ENCODE peak calls at places on chromosomes 4 and X, in six cellular contexts. W, S, C, D, A and G are unnamed samples.
A peak's percentile ranks its signal among the peaks of the same experiment; 100 is the strongest.

GRCh38 chr4:55363618-55364420 is 17.8 kb downstream of the SRD5A3 start:
- DNase-seq in W (no peak), S (no peak), C (peak; percentile 43), D (no peak), A (no peak), G (no peak)

GRCh38 chr4:766559-767283 is 59.2 kb downstream of the CPLX1 start:
- DNase-seq in W (no peak), S (no peak), C (no peak), D (no peak), A (no peak), G (no peak)

GRCh38 chr4:85448880-85449763 is 25.8 kb upstream of the ARHGAP24 start:
- DNase-seq in W (no peak), S (no peak), C (no peak), D (no peak), A (no peak), G (no peak)

GRCh38 chrX:120824021-120824420 is 51.6 kb downstream of the CT47B1 start:
- DNase-seq in W (no peak), S (no peak), C (no peak), D (no peak), A (no peak), G (no peak)

GRCh38 chrX:150663061-150663460 is 30.1 kb upstream of the MTMR1 start:
- DNase-seq in W (no peak), S (no peak), C (no peak), D (no peak), A (no peak), G (no peak)

GRCh38 chrX:134746379-134746723 is 88.1 kb upstream of the PLAC1 start:
- DNase-seq in W (no peak), S (no peak), C (no peak), D (no peak), A (no peak), G (no peak)

GRCh38 chrX:134670241-134670811 is 12.1 kb upstream of the PLAC1 start:
- DNase-seq in W (peak; percentile 87), S (no peak), C (no peak), D (peak; percentile 94), A (no peak), G (no peak)

GRCh38 chrX:105006103-105006502 is 214.4 kb downstream of the TEX13A start:
- DNase-seq in W (no peak), S (no peak), C (no peak), D (no peak), A (no peak), G (no peak)

GRCh38 chr4:165560941-165561340 is 182.1 kb downstream of the CPE start:
- DNase-seq in W (no peak), S (no peak), C (no peak), D (no peak), A (no peak), G (no peak)

GRCh38 chr4:145731026-145731425 is 51.1 kb downstream of the C4orf51 start:
- DNase-seq in W (peak; percentile 60), S (no peak), C (no peak), D (peak; percentile 85), A (no peak), G (no peak)

GRCh38 chr4:4981427-4981826 is 37.8 kb downstream of the CYTL1 start:
- DNase-seq in W (no peak), S (no peak), C (no peak), D (no peak), A (no peak), G (no peak)

GRCh38 chr4:61373901-61374611 is 173.9 kb downstream of the ADGRL3 start:
- DNase-seq in W (peak; percentile 18), S (no peak), C (no peak), D (no peak), A (no peak), G (no peak)

DNA sequence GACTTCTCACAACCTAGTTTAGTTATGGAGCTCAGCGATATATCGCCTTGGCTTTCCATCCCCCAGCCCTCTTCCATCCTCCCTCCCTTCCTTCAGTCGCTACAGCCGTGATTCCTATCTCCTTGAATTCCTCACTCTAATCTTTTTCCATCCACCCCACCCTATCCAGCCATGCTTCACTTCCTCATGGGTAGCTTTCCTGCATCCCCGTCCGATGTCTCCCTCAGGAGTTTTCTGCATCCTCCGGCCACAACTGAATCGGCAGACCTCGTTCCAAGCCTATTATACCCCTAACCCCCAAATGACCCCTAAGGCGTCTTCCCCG is 445 bp downstream of the SNX12 start:
- DNase-seq in W (no peak), S (no peak), C (no peak), D (no peak), A (no peak), G (no peak)
- H3K4me3 ChIP-seq in W (peak overlapping the region; percentile 80), S (peak overlapping the region; percentile 74), C (peak overlapping the region; percentile 65), D (peak overlapping the region; percentile 84), A (peak overlapping the region; percentile 87), G (peak overlapping the region; percentile 65)

GRCh38 chr4:7073526-7074390 is 5.9 kb upstream of the GRPEL1 start:
- DNase-seq in W (peak; percentile 69), S (no peak), C (no peak), D (peak; percentile 76), A (peak; percentile 58), G (no peak)
- H3K27ac ChIP-seq in W (no peak overlapping the region), S (no peak overlapping the region), C (no peak overlapping the region), D (no peak overlapping the region), A (no peak overlapping the region), G (no peak overlapping the region)

DNA sequence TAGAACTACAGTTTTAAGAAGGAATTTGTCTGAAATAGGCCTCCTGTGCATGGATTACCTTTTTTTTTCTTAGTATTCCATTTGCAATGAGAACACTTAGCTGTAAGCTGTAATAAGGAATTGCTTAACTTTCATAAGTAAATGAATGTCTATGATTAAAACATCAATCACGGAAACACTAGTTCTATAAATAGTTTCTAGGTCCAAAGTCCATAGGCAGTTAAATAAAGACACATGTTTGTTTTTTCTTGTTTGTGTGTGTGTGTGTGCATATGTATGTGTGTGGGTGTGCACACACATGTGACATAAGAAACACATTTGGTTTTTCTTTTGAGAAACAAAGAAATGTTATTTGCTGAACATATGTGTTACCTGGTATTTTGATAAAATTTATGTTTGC is 11.2 kb downstream of the GPRIN3 start:
- DNase-seq in W (no peak), S (no peak), C (no peak), D (no peak), A (no peak), G (no peak)
- H3K4me1 ChIP-seq in W (no peaks in the 10 kb centered on the region), S (peaks cover 73% of the 10 kb centered on the region), C (peaks cover 41% of the 10 kb centered on the region), D (peaks cover 74% of the 10 kb centered on the region), A (peaks cover 61% of the 10 kb centered on the region), G (peaks cover 81% of the 10 kb centered on the region)

GRCh38 chrX:19839770-19840254 is 47.6 kb downstream of the SH3KBP1 start:
- DNase-seq in W (no peak), S (no peak), C (no peak), D (no peak), A (no peak), G (peak; percentile 45)
- H3K4me3 ChIP-seq in W (no peak overlapping the region), S (no peak overlapping the region), C (no peak overlapping the region), D (no peak overlapping the region), A (no peak overlapping the region), G (peak overlapping the region; percentile 40)

DNA sequence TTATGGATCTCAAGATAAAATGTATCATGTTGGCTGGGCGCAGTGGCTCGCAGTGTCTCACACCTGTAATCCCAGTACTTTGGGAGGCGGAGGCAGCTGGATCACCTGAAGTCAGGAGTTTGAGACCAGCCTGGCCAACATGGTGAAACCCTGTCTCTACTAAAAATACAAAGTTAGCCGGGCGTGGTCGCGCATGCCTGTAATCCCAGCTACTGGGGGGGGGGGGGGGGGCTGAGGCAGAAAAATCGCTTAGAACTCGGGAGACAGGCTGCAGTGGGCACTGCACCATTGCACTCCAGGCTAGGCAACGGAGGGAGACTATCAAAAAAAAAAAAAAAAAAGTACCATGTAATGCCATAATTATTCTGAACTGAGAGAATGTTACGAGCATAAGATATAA is 2.1 kb downstream of the RBMX start:
- DNase-seq in W (no peak), S (no peak), C (no peak), D (no peak), A (no peak), G (no peak)
- H3K27ac ChIP-seq in W (no peak overlapping the region), S (no peak overlapping the region), C (no peak overlapping the region), D (no peak overlapping the region), A (no peak overlapping the region), G (peak overlapping the region; percentile 95)

GRCh38 chr4:102625232-102625930 is 124.2 kb downstream of the NFKB1 start:
- DNase-seq in W (peak; percentile 51), S (peak; percentile 44), C (no peak), D (peak; percentile 37), A (peak; percentile 50), G (peak; percentile 72)
- H3K4me1 ChIP-seq in W (peaks cover 16% of the 10 kb centered on the region), S (peaks cover 15% of the 10 kb centered on the region), C (peaks cover 6% of the 10 kb centered on the region), D (peaks cover 65% of the 10 kb centered on the region), A (peaks cover 10% of the 10 kb centered on the region), G (peaks cover 14% of the 10 kb centered on the region)

GRCh38 chr4:23822181-23822580 is 67.7 kb downstream of the PPARGC1A start:
- DNase-seq in W (no peak), S (no peak), C (no peak), D (no peak), A (no peak), G (no peak)
- H3K4me3 ChIP-seq in W (no peak overlapping the region), S (no peak overlapping the region), C (no peak overlapping the region), D (no peak overlapping the region), A (no peak overlapping the region), G (no peak overlapping the region)

GRCh38 chr4:40234519-40235039 is 37.7 kb downstream of the RHOH start:
- DNase-seq in W (no peak), S (no peak), C (no peak), D (no peak), A (no peak), G (no peak)
- H3K27ac ChIP-seq in W (no peak overlapping the region), S (peak overlapping the region; percentile 55), C (no peak overlapping the region), D (no peak overlapping the region), A (no peak overlapping the region), G (peak overlapping the region; percentile 79)